ENCODE peak calls at places on chromosome 5, in seven cellular contexts. J, L, T, P, K, Q and R are unnamed samples.
A peak's percentile ranks its signal among the peaks of the same experiment; 100 is the strongest.

GRCh38 chr5:157271740-157272271 is 5.9 kb downstream of the CYFIP2 start:
- DNase-seq in J (no peak), Q (no peak), P (no peak), L (no peak), T (no peak), K (peak; percentile 71), R (peak; percentile 54)

GRCh38 chr5:92364986-92365550 is 982.0 kb upstream of the ARRDC3 start:
- DNase-seq in T (no peak), K (no peak), L (no peak), Q (no peak), J (no peak), P (no peak), R (no peak)

GRCh38 chr5:93532370-93532769 is 48.6 kb downstream of the NR2F1-AS1 start:
- DNase-seq in L (no peak), J (peak; percentile 93), P (no peak), Q (no peak), T (peak; percentile 9), K (peak; percentile 47), R (peak; percentile 50)

GRCh38 chr5:175162036-175162435 is 281.9 kb downstream of the DRD1 start:
- DNase-seq in J (no peak), K (no peak), L (no peak), P (no peak), Q (no peak), T (no peak), R (no peak)

GRCh38 chr5:134511796-134512660 is 13.4 kb upstream of the JADE2 start:
- DNase-seq in T (peak; percentile 82), L (peak; percentile 37), Q (peak; percentile 86), J (peak; percentile 94), P (no peak), K (peak; percentile 73), R (peak; percentile 67)

GRCh38 chr5:55187370-55187769 is 14.4 kb upstream of the CDC20B start:
- DNase-seq in J (no peak), K (no peak), P (no peak), Q (no peak), T (peak; percentile 36), L (peak; percentile 38), R (no peak)

GRCh38 chr5:6745706-6746217 is 32.5 kb downstream of the TENT4A start:
- DNase-seq in K (peak; percentile 7), Q (no peak), T (peak; percentile 52), L (peak; percentile 43), J (peak; percentile 18), P (peak; percentile 71), R (no peak)

GRCh38 chr5:107869459-107870115 is 198.8 kb upstream of the EFNA5 start:
- DNase-seq in K (no peak), L (no peak), Q (no peak), P (no peak), J (no peak), T (peak; percentile 64), R (no peak)

GRCh38 chr5:109585012-109585599 is 104.6 kb upstream of the MAN2A1 start:
- DNase-seq in P (no peak), J (no peak), L (no peak), T (no peak), Q (no peak), K (no peak), R (no peak)

GRCh38 chr5:141958773-141959172 is 771 bp upstream of the PCDH12 start:
- DNase-seq in Q (no peak), J (peak; percentile 78), L (no peak), T (no peak), P (no peak), K (no peak), R (no peak)

GRCh38 chr5:9765421-9765820 is 135.3 kb upstream of the TAS2R1 start:
- DNase-seq in Q (no peak), K (no peak), P (peak; percentile 63), T (no peak), J (no peak), L (no peak), R (no peak)

GRCh38 chr5:145975361-145976066 is 39.1 kb downstream of the SH3RF2 start:
- DNase-seq in Q (no peak), K (no peak), J (no peak), L (no peak), T (peak; percentile 80), P (peak; percentile 19), R (peak; percentile 37)

GRCh38 chr5:124627815-124628214 is 118.6 kb downstream of the ZNF608 start:
- DNase-seq in T (no peak), Q (no peak), L (no peak), J (no peak), K (no peak), P (no peak), R (no peak)

GRCh38 chr5:124628251-124628650 is 118.2 kb downstream of the ZNF608 start:
- DNase-seq in J (no peak), P (no peak), K (no peak), L (no peak), Q (no peak), T (no peak), R (no peak)

GRCh38 chr5:124626053-124626452 is 120.4 kb downstream of the ZNF608 start:
- DNase-seq in P (no peak), T (no peak), J (no peak), K (no peak), Q (no peak), L (no peak), R (no peak)

GRCh38 chr5:124630767-124631704 is 115.4 kb downstream of the ZNF608 start:
- DNase-seq in K (no peak), J (no peak), L (no peak), Q (no peak), T (no peak), P (no peak), R (no peak)

DNA sequence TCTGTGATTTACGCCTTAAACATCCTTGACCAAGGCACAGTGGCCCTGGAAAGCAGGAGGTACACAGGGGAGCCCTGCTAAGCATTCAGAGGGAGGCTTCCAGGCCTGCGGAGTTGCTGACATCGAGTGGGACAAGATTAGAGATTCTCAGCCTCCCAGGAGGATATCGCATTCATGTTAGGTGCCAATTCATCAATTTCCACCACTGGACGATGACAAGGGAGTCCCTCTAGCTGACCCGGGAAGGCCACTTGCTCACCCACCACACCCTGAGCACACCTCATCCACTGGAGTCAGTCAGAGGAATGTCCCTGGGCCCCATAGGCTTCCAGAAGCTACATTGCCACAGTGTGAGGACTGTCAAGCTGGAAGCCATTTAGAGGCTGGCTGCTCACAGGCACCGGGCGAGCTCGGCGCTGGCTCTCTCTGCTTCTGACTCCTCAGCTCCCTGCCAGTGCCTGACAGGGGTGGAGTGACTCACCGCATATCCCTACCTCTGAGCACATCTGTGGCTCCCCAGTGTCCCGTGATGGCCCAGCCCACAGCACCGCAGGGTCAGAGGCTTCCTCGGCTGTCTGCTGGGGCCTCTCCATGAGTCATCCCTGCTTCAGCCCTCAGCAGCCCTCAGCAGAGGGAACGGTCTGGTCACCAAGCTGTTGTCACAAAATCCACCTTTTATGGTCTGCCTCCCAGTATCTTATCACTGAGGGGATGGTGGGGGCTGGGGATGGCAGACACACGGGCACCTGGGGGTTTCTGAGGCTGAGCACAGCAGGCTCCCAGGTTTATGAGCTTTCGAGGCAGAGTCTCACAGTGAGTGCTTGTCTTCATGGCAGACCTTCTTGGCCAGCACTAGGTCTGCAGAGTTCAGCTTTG is 117.5 kb downstream of the ZNF608 start:
- DNase-seq in P (no peak), J (peak; percentile 70), K (no peak), Q (no peak), L (peak; percentile 91), T (peak; percentile 86), R (no peak)
- TF ChIP-seq EP300 in P (no peak), J (no peak), K (no peak), Q (no peak), L (peak; percentile 74), T (peak; percentile 16), R (no peak)

GRCh38 chr5:74940782-74941363 is 74.7 kb upstream of the FAM169A start:
- DNase-seq in P (no peak), K (no peak), L (no peak), J (no peak), Q (no peak), T (no peak), R (no peak)

GRCh38 chr5:74935752-74936091 is 69.5 kb upstream of the FAM169A start:
- DNase-seq in P (no peak), K (no peak), T (no peak), L (no peak), J (no peak), Q (no peak), R (no peak)

GRCh38 chr5:74938250-74938649 is 72.1 kb upstream of the FAM169A start:
- DNase-seq in J (no peak), T (no peak), L (no peak), Q (no peak), P (no peak), K (no peak), R (no peak)

GRCh38 chr5:74934949-74935751 is 69.0 kb upstream of the FAM169A start:
- DNase-seq in Q (no peak), T (no peak), L (no peak), P (no peak), K (no peak), J (no peak), R (no peak)
- H3K27ac ChIP-seq in Q (no peak overlapping the region), T (no peak overlapping the region), L (no peak overlapping the region), P (no peak overlapping the region), K (no peak overlapping the region), J (no peak overlapping the region), R (peak overlapping the region; percentile 73)

GRCh38 chr5:136006767-136007251 is 22.0 kb upstream of the TGFBI start:
- DNase-seq in J (no peak), T (peak; percentile 93), K (no peak), P (no peak), Q (no peak), L (no peak), R (no peak)
- TF ChIP-seq EP300 in J (no peak), T (peak; percentile 86), K (no peak), P (no peak), Q (no peak), L (no peak), R (no peak)

GRCh38 chr5:177117441-177118045 is 16.0 kb upstream of the NSD1 start:
- DNase-seq in T (no peak), K (no peak), Q (peak; percentile 66), P (no peak), J (no peak), L (no peak), R (no peak)

GRCh38 chr5:177112589-177113220 is 20.9 kb upstream of the NSD1 start:
- DNase-seq in J (no peak), L (no peak), Q (no peak), T (no peak), P (no peak), K (no peak), R (no peak)

GRCh38 chr5:177113566-177114424 is 19.8 kb upstream of the NSD1 start:
- DNase-seq in J (peak; percentile 86), L (peak; percentile 88), P (peak; percentile 89), T (peak; percentile 74), K (peak; percentile 81), Q (no peak), R (peak; percentile 81)

GRCh38 chr5:177111720-177112394 is 21.7 kb upstream of the NSD1 start:
- DNase-seq in T (peak; percentile 51), J (no peak), K (peak; percentile 60), P (peak; percentile 91), L (peak; percentile 76), Q (no peak), R (peak; percentile 51)

DNA sequence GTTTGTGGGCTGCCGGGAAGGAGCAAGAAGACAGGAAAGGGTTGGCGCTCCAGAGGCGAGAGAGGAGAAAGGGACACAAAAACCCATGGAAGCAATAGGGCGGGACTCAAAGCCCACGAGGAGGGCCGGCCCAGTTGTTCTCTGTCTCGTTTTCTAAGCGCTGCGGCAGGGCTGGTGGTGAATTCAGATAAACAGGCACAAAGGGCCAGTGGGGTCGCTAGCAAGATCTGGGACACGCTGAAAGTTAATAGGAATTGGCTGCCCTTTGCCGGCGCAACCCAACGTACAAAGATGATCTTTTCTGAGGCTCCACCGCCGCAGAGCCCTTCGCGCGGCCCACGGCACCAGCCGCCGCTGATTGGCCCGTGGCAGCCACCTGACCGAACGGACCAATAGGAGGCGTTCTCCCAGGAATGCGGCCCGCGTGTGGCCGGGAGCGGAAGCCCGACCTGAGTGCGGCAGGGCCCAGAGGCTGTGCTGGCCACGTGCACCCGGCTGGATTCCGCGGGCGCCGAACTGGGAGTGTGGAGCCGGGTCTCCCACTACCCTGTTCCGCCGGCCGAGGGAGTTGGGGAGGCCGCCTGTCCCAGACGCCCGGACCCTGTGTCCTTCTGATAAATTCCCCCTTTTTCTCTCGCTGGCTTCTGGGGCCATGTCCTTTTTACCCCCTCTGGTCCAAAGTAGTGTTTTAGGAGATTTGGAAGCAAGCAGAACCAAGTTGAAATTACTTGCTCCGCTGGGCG is 16.8 kb upstream of the NSD1 start:
- DNase-seq in J (peak; percentile 96), K (peak; percentile 80), Q (peak; percentile 96), L (peak; percentile 97), T (no peak), P (no peak), R (peak; percentile 89)
- H3K27ac ChIP-seq in J (peak overlapping the region; percentile 76), K (peak overlapping the region; percentile 81), Q (peak overlapping the region; percentile 58), L (peak overlapping the region; percentile 84), T (no peak overlapping the region), P (no peak overlapping the region), R (peak overlapping the region; percentile 70)